ENCODE peak calls at places on chromosomes 5 and 9, in four cellular contexts. Y is head of caudate nucleus, N is activated T-helper 1 cell treated with Interleukin-2 at 50 U/mL for 16 hours, C is 8988T. G is an unnamed sample.

GRCh38 chr9:93098236-93098946 is 2.4 kb downstream of the CARD19 start:
- DNase-seq in C (peak), Y (peak), N (peak), G (no peak)

GRCh38 chr9:91785403-91785917 is 164.6 kb downstream of the ROR2 start:
- DNase-seq in N (no peak), Y (no peak), C (no peak), G (no peak)

GRCh38 chr9:131394464-131395026 is 659 bp downstream of the PRRC2B start:
- DNase-seq in N (peak), C (no peak), Y (peak), G (peak)

GRCh38 chr9:123371805-123372590 is 16.0 kb downstream of the CRB2 start:
- DNase-seq in Y (no peak), N (no peak), C (no peak), G (no peak)

GRCh38 chr5:172659909-172660628 is 19.0 kb downstream of the NEURL1B start:
- DNase-seq in Y (peak), C (no peak), N (no peak), G (no peak)

GRCh38 chr9:97109194-97109811 is 70.4 kb upstream of the CTSV start:
- DNase-seq in C (no peak), Y (peak), N (no peak), G (peak)

GRCh38 chr9:134454386-134454978 is 128.2 kb downstream of the RXRA start:
- DNase-seq in Y (no peak), N (no peak), C (no peak), G (no peak)

GRCh38 chr5:145244251-145244650 is 590.9 kb downstream of the PRELID2 start:
- DNase-seq in Y (no peak), C (no peak), N (no peak), G (no peak)

GRCh38 chr9:81776390-81776789 is 87.0 kb upstream of the TLE1 start:
- DNase-seq in C (no peak), Y (no peak), N (no peak), G (no peak)